ENCODE peak calls at places on chromosomes 4 and X, in seven cellular contexts. C is IMR-90, A is H9, G is H1, Z is trophoblast cell, O is mesendoderm, D is mesenchymal stem cell. T is an unnamed sample.

GRCh38 chr4:169098054-169098896 is 88.2 kb upstream of the CBR4 start:
- DNase-seq in C (peak), A (no peak), G (no peak), Z (no peak), O (no peak), D (no peak), T (no peak)

GRCh38 chr4:55947912-55948725 is 626 bp upstream of the CEP135 start:
- DNase-seq in C (peak), A (no peak), G (no peak), Z (peak), O (peak), D (peak), T (no peak)

GRCh38 chr4:140719022-140719421 is 37.2 kb downstream of the TBC1D9 start:
- DNase-seq in C (peak), A (no peak), G (no peak), Z (peak), O (no peak), D (peak), T (no peak)

GRCh38 chr4:150145090-150145949 is 67.1 kb downstream of the DCLK2 start:
- DNase-seq in C (peak), A (peak), G (no peak), Z (no peak), O (peak), D (peak), T (no peak)

GRCh38 chr4:123469696-123470095 is 73.1 kb downstream of the SPRY1 start:
- DNase-seq in C (no peak), A (no peak), G (no peak), Z (peak), O (no peak), D (no peak), T (no peak)

GRCh38 chr4:76476606-76477005 is 41.6 kb downstream of the SHROOM3 start:
- DNase-seq in C (no peak), A (no peak), G (no peak), Z (peak), O (no peak), D (peak), T (no peak)

GRCh38 chrX:49271341-49271740 is 1.7 kb downstream of the PPP1R3F start:
- DNase-seq in C (no peak), A (no peak), G (no peak), Z (peak), O (no peak), D (no peak), T (no peak)

GRCh38 chr4:48851651-48852050 is 20.8 kb downstream of the OCIAD1 start:
- DNase-seq in C (no peak), A (no peak), G (no peak), Z (no peak), O (no peak), D (no peak), T (no peak)

GRCh38 chr4:793941-794621 is 31.8 kb downstream of the CPLX1 start:
- DNase-seq in C (peak), A (no peak), G (no peak), Z (no peak), O (no peak), D (no peak), T (no peak)

GRCh38 chrX:77505227-77505626 is 58.0 kb downstream of the FGF16 start:
- DNase-seq in C (peak), A (no peak), G (no peak), Z (peak), O (no peak), D (peak), T (no peak)

GRCh38 chr4:151415978-151416377 is 7.0 kb downstream of the FHIP1A start:
- DNase-seq in C (peak), A (no peak), G (no peak), Z (no peak), O (no peak), D (no peak), T (no peak)

GRCh38 chrX:12441376-12442128 is 303.3 kb downstream of the FRMPD4 start:
- DNase-seq in C (peak), A (no peak), G (no peak), Z (no peak), O (no peak), D (peak), T (no peak)

GRCh38 chr4:139958738-139959096 is 195.3 kb downstream of the MAML3 start:
- DNase-seq in C (no peak), A (no peak), G (no peak), Z (no peak), O (no peak), D (no peak), T (no peak)

GRCh38 chrX:41478397-41478911 is 31.3 kb downstream of the NYX start:
- DNase-seq in C (no peak), A (no peak), G (no peak), Z (peak), O (peak), D (no peak), T (no peak)

GRCh38 chr4:83440899-83441298 is 14.7 kb downstream of the HELQ start:
- DNase-seq in C (no peak), A (no peak), G (no peak), Z (no peak), O (no peak), D (no peak), T (no peak)

GRCh38 chrX:13092455-13092941 is 48.1 kb upstream of the FAM9C start:
- DNase-seq in C (no peak), A (no peak), G (no peak), Z (peak), O (no peak), D (no peak), T (no peak)

GRCh38 chrX:41596586-41596985 is 92.2 kb upstream of the GPR34 start:
- DNase-seq in C (peak), A (no peak), G (no peak), Z (no peak), O (no peak), D (no peak), T (no peak)

GRCh38 chr4:154490589-154491340 is 834 bp downstream of the DCHS2 start:
- DNase-seq in C (no peak), A (peak), G (peak), Z (no peak), O (peak), D (no peak), T (no peak)

GRCh38 chr4:74424111-74424510 is 20.8 kb upstream of the AREG start:
- DNase-seq in C (no peak), A (no peak), G (no peak), Z (no peak), O (no peak), D (no peak), T (no peak)

GRCh38 chr4:149699642-149700041 is 116.0 kb downstream of the IQCM start:
- DNase-seq in C (no peak), A (no peak), G (no peak), Z (no peak), O (no peak), D (no peak), T (no peak)

GRCh38 chrX:136667446-136668168 is 19.6 kb downstream of the CD40LG start:
- DNase-seq in C (no peak), A (no peak), G (no peak), Z (peak), O (peak), D (no peak), T (no peak)

GRCh38 chr4:16224264-16224663 is 2.0 kb downstream of the TAPT1 start:
- DNase-seq in C (no peak), A (peak), G (no peak), Z (peak), O (peak), D (no peak), T (no peak)

GRCh38 chrX:129961180-129962083 is 21.0 kb upstream of the BCORL1 start:
- DNase-seq in C (no peak), A (peak), G (peak), Z (peak), O (peak), D (peak), T (no peak)

GRCh38 chr4:70667710-70668535 is 1.6 kb upstream of the JCHAIN start:
- DNase-seq in C (peak), A (no peak), G (no peak), Z (no peak), O (no peak), D (peak), T (no peak)

GRCh38 chr4:111399523-111400135 is 745.6 kb upstream of the FAM241A start:
- DNase-seq in C (peak), A (no peak), G (no peak), Z (no peak), O (no peak), D (no peak), T (no peak)

GRCh38 chrX:68896581-68896980 is 67.8 kb downstream of the EFNB1 start:
- DNase-seq in C (no peak), A (no peak), G (no peak), Z (no peak), O (no peak), D (no peak), T (no peak)

GRCh38 chrX:150954951-150955350 is 28.2 kb upstream of the HMGB3 start:
- DNase-seq in C (no peak), A (no peak), G (no peak), Z (peak), O (no peak), D (no peak), T (no peak)

GRCh38 chrX:45623266-45623665 is 422.6 kb upstream of the DIPK2B start:
- DNase-seq in C (peak), A (no peak), G (no peak), Z (peak), O (no peak), D (peak), T (no peak)

GRCh38 chr4:4714330-4714729 is 145.1 kb upstream of the MSX1 start:
- DNase-seq in C (peak), A (no peak), G (no peak), Z (peak), O (peak), D (peak), T (no peak)

GRCh38 chr4:77852892-77853495 is 9.6 kb upstream of the MRPL1 start:
- DNase-seq in C (no peak), A (no peak), G (no peak), Z (no peak), O (no peak), D (no peak), T (no peak)

GRCh38 chr4:128775916-128776315 is 33.6 kb upstream of the JADE1 start:
- DNase-seq in C (no peak), A (no peak), G (no peak), Z (peak), O (peak), D (no peak), T (no peak)

GRCh38 chr4:128782875-128783614 is 26.5 kb upstream of the JADE1 start:
- DNase-seq in C (peak), A (no peak), G (no peak), Z (peak), O (no peak), D (no peak), T (no peak)

GRCh38 chr4:128776794-128777216 is 32.7 kb upstream of the JADE1 start:
- DNase-seq in C (peak), A (no peak), G (no peak), Z (peak), O (no peak), D (peak), T (no peak)

GRCh38 chr4:128782076-128782715 is 27.3 kb upstream of the JADE1 start:
- DNase-seq in C (peak), A (no peak), G (no peak), Z (peak), O (no peak), D (no peak), T (no peak)

GRCh38 chr4:128780688-128781087 is 28.8 kb upstream of the JADE1 start:
- DNase-seq in C (no peak), A (no peak), G (no peak), Z (no peak), O (no peak), D (no peak), T (no peak)
- H3K4ac ChIP-seq in C (no peak), A (no peak), G (no peak), Z (no peak), O (no peak), D (no peak), T (no peak)

DNA sequence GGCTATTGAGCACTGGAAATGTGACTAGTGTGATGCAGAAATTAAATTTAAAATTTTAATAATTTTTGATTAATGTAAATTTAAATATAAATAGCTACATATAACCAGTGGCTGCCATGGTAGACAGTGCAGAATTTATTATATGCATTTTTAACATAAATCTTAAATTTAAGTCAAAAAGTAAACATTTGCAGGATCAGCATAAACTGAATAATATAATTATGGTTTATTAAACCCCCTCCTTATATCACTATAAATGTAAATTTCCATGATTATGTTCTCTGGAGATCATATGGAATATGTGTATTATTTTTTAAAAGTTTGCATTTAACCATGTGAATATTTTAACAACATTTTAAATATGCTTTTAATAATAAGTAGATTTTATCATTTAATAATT is 155.8 kb downstream of the TEX13C start:
- DNase-seq in C (no peak), A (no peak), G (no peak), Z (no peak), O (no peak), D (no peak), T (no peak)
- H3K4ac ChIP-seq in C (no peak), A (no peak), G (no peak), Z (no peak), O (no peak), D (no peak), T (no peak)

GRCh38 chr4:162241857-162242256 is 78.1 kb upstream of the FSTL5 start:
- DNase-seq in C (no peak), A (no peak), G (no peak), Z (peak), O (no peak), D (no peak), T (no peak)

GRCh38 chr4:162239992-162240769 is 76.4 kb upstream of the FSTL5 start:
- DNase-seq in C (no peak), A (no peak), G (no peak), Z (no peak), O (no peak), D (no peak), T (no peak)

GRCh38 chr4:162245051-162245450 is 81.3 kb upstream of the FSTL5 start:
- DNase-seq in C (no peak), A (no peak), G (no peak), Z (no peak), O (no peak), D (no peak), T (no peak)
- H3K4ac ChIP-seq in C (no peak), A (no peak), G (no peak), Z (no peak), O (no peak), D (no peak), T (no peak)

DNA sequence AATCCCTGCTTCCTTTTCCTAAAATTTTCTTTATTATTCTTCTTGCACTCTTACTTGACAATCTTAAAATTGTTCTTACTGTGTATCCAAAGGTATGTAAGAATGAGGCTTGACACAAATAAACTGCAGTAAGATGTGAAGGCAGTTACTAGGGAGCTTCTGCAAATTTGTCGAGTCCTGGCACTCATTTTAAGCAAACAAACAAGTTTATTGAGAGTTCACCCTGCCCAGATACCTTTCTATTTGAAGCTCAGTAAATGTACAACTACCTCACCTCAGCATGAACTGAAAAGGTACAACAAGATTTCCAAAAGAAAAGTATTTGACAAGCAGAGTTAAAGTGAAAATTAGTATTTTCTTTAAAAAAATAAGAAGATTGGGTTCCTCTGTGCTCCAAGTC is 13.3 kb upstream of the SYTL4 start:
- DNase-seq in C (no peak), A (no peak), G (no peak), Z (no peak), O (no peak), D (no peak), T (no peak)
- H3K4ac ChIP-seq in C (no peak), A (no peak), G (no peak), Z (no peak), O (no peak), D (no peak), T (no peak)

GRCh38 chrX:18036394-18036793 is 175.3 kb upstream of the RAI2 start:
- DNase-seq in C (no peak), A (no peak), G (no peak), Z (no peak), O (no peak), D (no peak), T (no peak)

GRCh38 chrX:18032486-18033221 is 171.6 kb upstream of the RAI2 start:
- DNase-seq in C (no peak), A (no peak), G (no peak), Z (peak), O (no peak), D (no peak), T (no peak)
- H3K4ac ChIP-seq in C (no peak), A (no peak), G (no peak), Z (no peak), O (no peak), D (no peak), T (no peak)

DNA sequence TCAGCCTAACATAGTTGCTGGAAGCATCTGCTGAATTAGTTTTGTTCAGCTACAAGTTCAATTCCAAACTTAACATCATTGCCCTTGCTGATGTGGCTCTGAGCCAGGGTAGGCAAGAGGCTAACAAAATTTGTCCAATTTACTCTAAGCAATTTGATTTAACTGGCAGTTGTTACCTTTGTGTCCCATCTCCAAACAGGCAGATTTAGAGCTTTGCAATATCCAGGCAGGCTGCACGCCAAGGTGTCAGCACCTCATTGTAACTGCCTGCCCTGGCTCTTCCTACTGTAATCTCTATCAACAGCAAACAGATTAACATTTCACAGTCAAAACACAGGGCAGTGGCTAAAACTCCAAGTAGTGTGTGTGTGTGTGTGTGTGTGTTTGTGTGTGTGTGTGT is 2070.6 kb downstream of the PCDH7 start:
- DNase-seq in C (no peak), A (no peak), G (no peak), Z (no peak), O (no peak), D (no peak), T (no peak)
- H3K4ac ChIP-seq in C (no peak), A (no peak), G (no peak), Z (no peak), O (no peak), D (no peak), T (no peak)

GRCh38 chr4:179076865-179077264 is 1634.6 kb upstream of the AGA start:
- DNase-seq in C (no peak), A (no peak), G (no peak), Z (no peak), O (no peak), D (no peak), T (no peak)

GRCh38 chr4:179071120-179071519 is 1628.9 kb upstream of the AGA start:
- DNase-seq in C (no peak), A (no peak), G (no peak), Z (no peak), O (no peak), D (no peak), T (no peak)
- H3K4ac ChIP-seq in C (no peak), A (no peak), G (no peak), Z (no peak), O (no peak), D (no peak), T (no peak)

GRCh38 chr4:102338405-102338804 is 6.9 kb downstream of the SLC39A8 start:
- DNase-seq in C (no peak), A (no peak), G (no peak), Z (peak), O (no peak), D (no peak), T (no peak)

GRCh38 chr4:102333792-102334191 is 11.5 kb downstream of the SLC39A8 start:
- DNase-seq in C (no peak), A (no peak), G (no peak), Z (no peak), O (no peak), D (no peak), T (no peak)

GRCh38 chr4:102335616-102336015 is 9.7 kb downstream of the SLC39A8 start:
- DNase-seq in C (no peak), A (no peak), G (no peak), Z (no peak), O (no peak), D (no peak), T (no peak)

GRCh38 chr4:102339018-102339417 is 6.3 kb downstream of the SLC39A8 start:
- DNase-seq in C (no peak), A (no peak), G (no peak), Z (peak), O (no peak), D (no peak), T (no peak)

DNA sequence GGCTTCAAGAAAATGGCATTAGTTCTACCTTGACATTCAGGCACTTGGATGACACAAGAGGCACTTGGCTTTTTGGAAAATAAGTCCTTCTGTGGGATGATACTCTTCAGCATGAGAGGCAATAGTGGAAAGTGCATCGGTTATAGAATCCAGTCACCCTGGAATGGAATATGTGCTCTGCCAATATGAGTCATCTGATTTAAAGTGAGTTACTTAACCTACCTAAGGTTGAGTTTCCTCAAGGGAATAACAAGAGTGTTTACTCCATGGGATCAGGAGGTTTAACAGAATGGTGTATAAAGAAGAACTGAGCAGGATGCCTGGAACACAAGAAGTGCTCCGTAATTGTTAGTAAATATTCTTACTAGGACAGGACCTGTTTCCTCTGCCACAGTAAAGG is 10.7 kb downstream of the SLC39A8 start:
- DNase-seq in C (no peak), A (no peak), G (no peak), Z (no peak), O (no peak), D (peak), T (no peak)
- H3K4ac ChIP-seq in C (no peak), A (no peak), G (no peak), Z (no peak), O (no peak), D (no peak), T (no peak)

T was measured in neuronal stem cell.